ENCODE peak calls at places on chromosomes 16 and 17, in seven cellular contexts. One of them, this sample, is unnamed.

GRCh38 chr17:19470529-19471261 is 59.7 kb downstream of the RNF112 start:
- DNase-seq in choroid plexus epithelial cell: peak
- DNase-seq in fibroblast of lung: peak
- DNase-seq in endothelial cell: no peak
- DNase-seq in osteocyte: no peak
- DNase-seq in CD8-positive, alpha-beta T cell: no peak
- DNase-seq in AG10803: peak
- DNase-seq in this sample: peak

GRCh38 chr16:17519556-17519955 is 48.8 kb upstream of the XYLT1 start:
- DNase-seq in choroid plexus epithelial cell: no peak
- DNase-seq in fibroblast of lung: no peak
- DNase-seq in endothelial cell: no peak
- DNase-seq in osteocyte: no peak
- DNase-seq in CD8-positive, alpha-beta T cell: no peak
- DNase-seq in AG10803: no peak
- DNase-seq in this sample: no peak

GRCh38 chr16:19994771-19995170 is 78.9 kb downstream of the GPR139 start:
- DNase-seq in choroid plexus epithelial cell: no peak
- DNase-seq in fibroblast of lung: no peak
- DNase-seq in endothelial cell: no peak
- DNase-seq in osteocyte: no peak
- DNase-seq in CD8-positive, alpha-beta T cell: no peak
- DNase-seq in AG10803: no peak
- DNase-seq in this sample: no peak

GRCh38 chr16:67942200-67942509 is 1.8 kb downstream of the LCAT start:
- DNase-seq in choroid plexus epithelial cell: peak
- DNase-seq in fibroblast of lung: no peak
- DNase-seq in endothelial cell: peak
- DNase-seq in osteocyte: no peak
- DNase-seq in CD8-positive, alpha-beta T cell: no peak
- DNase-seq in AG10803: peak
- DNase-seq in this sample: peak

GRCh38 chr16:56424791-56425438 is 430 bp downstream of the AMFR start:
- DNase-seq in choroid plexus epithelial cell: peak
- DNase-seq in fibroblast of lung: peak
- DNase-seq in endothelial cell: no peak
- DNase-seq in osteocyte: peak
- DNase-seq in CD8-positive, alpha-beta T cell: peak
- DNase-seq in AG10803: peak
- DNase-seq in this sample: peak

GRCh38 chr17:72693147-72693878 is 399.2 kb downstream of the SLC39A11 start:
- DNase-seq in choroid plexus epithelial cell: no peak
- DNase-seq in fibroblast of lung: no peak
- DNase-seq in endothelial cell: no peak
- DNase-seq in osteocyte: no peak
- DNase-seq in CD8-positive, alpha-beta T cell: no peak
- DNase-seq in AG10803: peak
- DNase-seq in this sample: no peak

GRCh38 chr16:66523861-66524354 is 26.0 kb downstream of the TK2 start:
- DNase-seq in choroid plexus epithelial cell: no peak
- DNase-seq in fibroblast of lung: no peak
- DNase-seq in endothelial cell: no peak
- DNase-seq in osteocyte: no peak
- DNase-seq in CD8-positive, alpha-beta T cell: no peak
- DNase-seq in AG10803: no peak
- DNase-seq in this sample: no peak

GRCh38 chr17:17153709-17154108 is 52.4 kb downstream of the PLD6 start:
- DNase-seq in choroid plexus epithelial cell: no peak
- DNase-seq in fibroblast of lung: no peak
- DNase-seq in endothelial cell: no peak
- DNase-seq in osteocyte: no peak
- DNase-seq in CD8-positive, alpha-beta T cell: no peak
- DNase-seq in AG10803: no peak
- DNase-seq in this sample: no peak

GRCh38 chr16:83470406-83470805 is 337.4 kb upstream of the HSBP1 start:
- DNase-seq in choroid plexus epithelial cell: peak
- DNase-seq in fibroblast of lung: no peak
- DNase-seq in endothelial cell: no peak
- DNase-seq in osteocyte: no peak
- DNase-seq in CD8-positive, alpha-beta T cell: no peak
- DNase-seq in AG10803: peak
- DNase-seq in this sample: no peak

GRCh38 chr17:83117594-83117993 is 38.2 kb downstream of the METRNL start:
- DNase-seq in choroid plexus epithelial cell: no peak
- DNase-seq in fibroblast of lung: no peak
- DNase-seq in endothelial cell: no peak
- DNase-seq in osteocyte: no peak
- DNase-seq in CD8-positive, alpha-beta T cell: no peak
- DNase-seq in AG10803: no peak
- DNase-seq in this sample: no peak

GRCh38 chr16:46607529-46607928 is 13.7 kb downstream of the SHCBP1 start:
- DNase-seq in choroid plexus epithelial cell: peak
- DNase-seq in fibroblast of lung: peak
- DNase-seq in endothelial cell: no peak
- DNase-seq in osteocyte: no peak
- DNase-seq in CD8-positive, alpha-beta T cell: no peak
- DNase-seq in AG10803: peak
- DNase-seq in this sample: no peak

GRCh38 chr16:88439706-88440105 is 13.4 kb upstream of the ZFPM1 start:
- DNase-seq in choroid plexus epithelial cell: no peak
- DNase-seq in fibroblast of lung: no peak
- DNase-seq in endothelial cell: no peak
- DNase-seq in osteocyte: no peak
- DNase-seq in CD8-positive, alpha-beta T cell: no peak
- DNase-seq in AG10803: no peak
- DNase-seq in this sample: no peak

DNA sequence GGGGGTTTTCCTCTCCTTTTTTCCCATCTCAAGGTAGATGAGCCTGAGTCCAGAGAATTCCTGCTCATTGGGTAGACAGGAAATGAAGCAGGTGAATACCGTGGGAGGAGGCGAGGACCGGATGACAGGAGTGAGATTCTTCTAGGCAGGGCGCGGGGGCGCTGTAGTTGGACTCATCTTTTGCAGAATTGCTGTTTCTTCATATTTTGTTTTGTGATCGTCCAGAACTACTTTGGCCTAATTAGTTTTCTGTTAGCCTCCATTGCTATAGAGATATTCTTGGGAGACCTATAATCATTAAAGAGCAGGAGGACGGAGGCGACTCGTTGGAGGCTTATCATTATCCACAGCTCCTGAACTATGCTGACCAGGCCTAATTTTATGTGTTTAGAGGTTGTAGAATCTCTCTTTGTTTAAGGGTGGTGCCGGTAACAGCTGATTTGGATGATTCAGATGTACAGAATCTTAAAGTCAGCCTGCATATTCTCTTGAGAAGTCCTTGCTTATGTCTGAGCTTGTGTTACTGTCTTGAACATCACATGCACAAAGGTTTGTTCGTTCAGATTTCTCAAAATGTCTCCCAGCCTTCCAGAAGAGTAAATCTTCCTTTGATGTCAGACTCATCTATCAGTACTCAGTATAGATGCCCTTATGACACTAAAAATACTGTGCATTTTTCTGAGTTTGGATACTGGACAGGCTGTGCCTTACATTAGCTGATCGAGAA is 741 bp downstream of the ATP6V0A1 start:
- DNase-seq in choroid plexus epithelial cell: peak
- DNase-seq in fibroblast of lung: peak
- DNase-seq in endothelial cell: peak
- DNase-seq in osteocyte: no peak
- DNase-seq in CD8-positive, alpha-beta T cell: no peak
- DNase-seq in AG10803: peak
- DNase-seq in this sample: peak
- TF ChIP-seq CTCF in choroid plexus epithelial cell: peak
- TF ChIP-seq CTCF in fibroblast of lung: peak
- TF ChIP-seq CTCF in endothelial cell: no peak
- TF ChIP-seq CTCF in osteocyte: peak
- TF ChIP-seq CTCF in CD8-positive, alpha-beta T cell: no peak
- TF ChIP-seq CTCF in AG10803: peak
- TF ChIP-seq CTCF in this sample: peak

GRCh38 chr17:68777856-68778694 is 176.9 kb upstream of the FAM20A start:
- DNase-seq in choroid plexus epithelial cell: no peak
- DNase-seq in fibroblast of lung: no peak
- DNase-seq in endothelial cell: no peak
- DNase-seq in osteocyte: no peak
- DNase-seq in CD8-positive, alpha-beta T cell: no peak
- DNase-seq in AG10803: no peak
- DNase-seq in this sample: no peak

GRCh38 chr17:68776451-68776850 is 175.3 kb upstream of the FAM20A start:
- DNase-seq in choroid plexus epithelial cell: peak
- DNase-seq in fibroblast of lung: no peak
- DNase-seq in endothelial cell: no peak
- DNase-seq in osteocyte: no peak
- DNase-seq in CD8-positive, alpha-beta T cell: no peak
- DNase-seq in AG10803: no peak
- DNase-seq in this sample: peak

GRCh38 chr17:68775969-68776368 is 174.8 kb upstream of the FAM20A start:
- DNase-seq in choroid plexus epithelial cell: no peak
- DNase-seq in fibroblast of lung: no peak
- DNase-seq in endothelial cell: no peak
- DNase-seq in osteocyte: no peak
- DNase-seq in CD8-positive, alpha-beta T cell: no peak
- DNase-seq in AG10803: no peak
- DNase-seq in this sample: no peak

GRCh38 chr17:68778726-68779125 is 176.5 kb downstream of the ABCA8 start:
- DNase-seq in choroid plexus epithelial cell: no peak
- DNase-seq in fibroblast of lung: no peak
- DNase-seq in endothelial cell: no peak
- DNase-seq in osteocyte: no peak
- DNase-seq in CD8-positive, alpha-beta T cell: no peak
- DNase-seq in AG10803: no peak
- DNase-seq in this sample: no peak

DNA sequence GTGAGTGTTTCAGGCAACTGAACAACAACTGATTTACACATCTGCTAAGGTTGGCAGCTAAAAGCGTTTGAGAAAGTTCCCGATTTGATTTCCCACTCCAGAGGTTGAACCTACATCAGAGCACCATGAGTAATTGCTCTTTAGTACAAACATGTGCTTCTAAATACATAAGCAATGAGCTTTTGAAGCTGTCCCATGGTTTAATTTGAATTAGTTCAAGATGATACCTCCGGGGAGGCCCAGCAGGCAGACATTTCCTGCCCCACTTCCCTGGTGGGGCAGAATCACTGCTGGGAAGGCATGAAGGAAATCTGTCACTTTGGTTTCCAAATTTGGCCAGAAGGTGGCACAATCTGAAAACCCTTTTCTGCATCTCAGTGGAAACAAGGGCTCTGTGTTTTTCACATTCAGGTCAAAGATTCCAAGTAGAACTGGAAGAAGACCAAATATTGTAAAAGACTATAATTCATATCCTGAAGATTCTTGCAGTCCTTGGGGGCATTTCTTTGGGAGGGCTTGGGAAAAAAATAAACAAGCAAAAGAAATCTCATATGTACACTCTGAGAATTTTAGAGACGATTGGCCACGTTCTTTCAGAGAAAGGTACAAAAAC is 176.2 kb upstream of the FAM20A start:
- DNase-seq in choroid plexus epithelial cell: peak
- DNase-seq in fibroblast of lung: peak
- DNase-seq in endothelial cell: peak
- DNase-seq in osteocyte: no peak
- DNase-seq in CD8-positive, alpha-beta T cell: no peak
- DNase-seq in AG10803: peak
- DNase-seq in this sample: no peak
- TF ChIP-seq CTCF in choroid plexus epithelial cell: peak
- TF ChIP-seq CTCF in fibroblast of lung: peak
- TF ChIP-seq CTCF in endothelial cell: peak
- TF ChIP-seq CTCF in osteocyte: peak
- TF ChIP-seq CTCF in CD8-positive, alpha-beta T cell: peak
- TF ChIP-seq CTCF in AG10803: peak
- TF ChIP-seq CTCF in this sample: peak

GRCh38 chr17:63827801-63828221 is 348 bp upstream of the FTSJ3 start:
- DNase-seq in choroid plexus epithelial cell: no peak
- DNase-seq in fibroblast of lung: no peak
- DNase-seq in endothelial cell: no peak
- DNase-seq in osteocyte: no peak
- DNase-seq in CD8-positive, alpha-beta T cell: no peak
- DNase-seq in AG10803: no peak
- DNase-seq in this sample: no peak

GRCh38 chr17:63828936-63829335 is 1.5 kb upstream of the FTSJ3 start:
- DNase-seq in choroid plexus epithelial cell: no peak
- DNase-seq in fibroblast of lung: no peak
- DNase-seq in endothelial cell: no peak
- DNase-seq in osteocyte: no peak
- DNase-seq in CD8-positive, alpha-beta T cell: no peak
- DNase-seq in AG10803: no peak
- DNase-seq in this sample: no peak

GRCh38 chr17:63824362-63824761 is 2.9 kb upstream of the PSMC5 start:
- DNase-seq in choroid plexus epithelial cell: no peak
- DNase-seq in fibroblast of lung: no peak
- DNase-seq in endothelial cell: no peak
- DNase-seq in osteocyte: no peak
- DNase-seq in CD8-positive, alpha-beta T cell: no peak
- DNase-seq in AG10803: no peak
- DNase-seq in this sample: no peak

GRCh38 chr17:63826468-63827001 is 696 bp upstream of the PSMC5 start:
- DNase-seq in choroid plexus epithelial cell: peak
- DNase-seq in fibroblast of lung: no peak
- DNase-seq in endothelial cell: peak
- DNase-seq in osteocyte: no peak
- DNase-seq in CD8-positive, alpha-beta T cell: no peak
- DNase-seq in AG10803: peak
- DNase-seq in this sample: peak

GRCh38 chr17:63827002-63827800 is at the start of the genes FTSJ3 and PSMC5:
- DNase-seq in choroid plexus epithelial cell: peak
- DNase-seq in fibroblast of lung: peak
- DNase-seq in endothelial cell: peak
- DNase-seq in osteocyte: peak
- DNase-seq in CD8-positive, alpha-beta T cell: peak
- DNase-seq in AG10803: peak
- DNase-seq in this sample: peak
- TF ChIP-seq CTCF in choroid plexus epithelial cell: peak
- TF ChIP-seq CTCF in fibroblast of lung: peak
- TF ChIP-seq CTCF in endothelial cell: peak
- TF ChIP-seq CTCF in osteocyte: peak
- TF ChIP-seq CTCF in CD8-positive, alpha-beta T cell: peak
- TF ChIP-seq CTCF in AG10803: peak
- TF ChIP-seq CTCF in this sample: peak

GRCh38 chr17:8118769-8119574 is 658 bp upstream of the ALOXE3 start:
- DNase-seq in choroid plexus epithelial cell: peak
- DNase-seq in fibroblast of lung: peak
- DNase-seq in endothelial cell: peak
- DNase-seq in osteocyte: peak
- DNase-seq in CD8-positive, alpha-beta T cell: peak
- DNase-seq in AG10803: peak
- DNase-seq in this sample: peak

GRCh38 chr17:8121531-8122390 is 2.1 kb downstream of the HES7 start:
- DNase-seq in choroid plexus epithelial cell: peak
- DNase-seq in fibroblast of lung: peak
- DNase-seq in endothelial cell: peak
- DNase-seq in osteocyte: peak
- DNase-seq in CD8-positive, alpha-beta T cell: no peak
- DNase-seq in AG10803: peak
- DNase-seq in this sample: peak

GRCh38 chr17:8122391-8122922 is 1.4 kb downstream of the HES7 start:
- DNase-seq in choroid plexus epithelial cell: peak
- DNase-seq in fibroblast of lung: peak
- DNase-seq in endothelial cell: no peak
- DNase-seq in osteocyte: no peak
- DNase-seq in CD8-positive, alpha-beta T cell: no peak
- DNase-seq in AG10803: peak
- DNase-seq in this sample: no peak

GRCh38 chr17:8119575-8120519 is 1.5 kb upstream of the ALOXE3 start:
- DNase-seq in choroid plexus epithelial cell: peak
- DNase-seq in fibroblast of lung: peak
- DNase-seq in endothelial cell: peak
- DNase-seq in osteocyte: peak
- DNase-seq in CD8-positive, alpha-beta T cell: no peak
- DNase-seq in AG10803: peak
- DNase-seq in this sample: peak

GRCh38 chr17:8120520-8121443 is 2.5 kb upstream of the ALOXE3 start:
- DNase-seq in choroid plexus epithelial cell: peak
- DNase-seq in fibroblast of lung: peak
- DNase-seq in endothelial cell: peak
- DNase-seq in osteocyte: peak
- DNase-seq in CD8-positive, alpha-beta T cell: no peak
- DNase-seq in AG10803: peak
- DNase-seq in this sample: peak
- TF ChIP-seq CTCF in choroid plexus epithelial cell: peak
- TF ChIP-seq CTCF in fibroblast of lung: peak
- TF ChIP-seq CTCF in endothelial cell: no peak
- TF ChIP-seq CTCF in osteocyte: peak
- TF ChIP-seq CTCF in CD8-positive, alpha-beta T cell: peak
- TF ChIP-seq CTCF in AG10803: peak
- TF ChIP-seq CTCF in this sample: peak

This sample was measured in ovary.